ENCODE peak calls at places on chromosomes 1 and 21, in five cellular contexts. H is H9, X is epithelial cell of esophagus, T is A549, M is lung. F is an unnamed sample.

GRCh38 chr1:118246646-118247045 is 61.6 kb upstream of the SPAG17 start:
- DNase-seq in H (no peak), T (no peak), X (no peak), M (no peak), F (no peak)

GRCh38 chr1:2391034-2391384 is 345 bp downstream of the MORN1 start:
- DNase-seq in X (peak; percentile 44), H (no peak), M (no peak), T (no peak), F (peak; percentile 20)

GRCh38 chr1:205319081-205320018 is 2.2 kb downstream of the NUAK2 start:
- DNase-seq in X (peak; percentile 86), M (peak; percentile 85), T (peak; percentile 80), H (no peak), F (peak; percentile 45)

GRCh38 chr1:26790551-26790953 is 2.8 kb downstream of the PIGV start:
- DNase-seq in H (no peak), X (no peak), T (no peak), M (no peak), F (no peak)

GRCh38 chr21:46112731-46113215 is 14.9 kb downstream of the COL6A2 start:
- DNase-seq in M (no peak), H (peak; percentile 20), T (no peak), X (no peak), F (no peak)

GRCh38 chr1:32242341-32242851 is 4.6 kb upstream of the FAM167B start:
- DNase-seq in X (no peak), H (peak; percentile 50), M (no peak), T (peak; percentile 32), F (no peak)

GRCh38 chr1:238648756-238649155 is 737.6 kb upstream of the CHRM3 start:
- DNase-seq in X (no peak), M (no peak), H (no peak), T (no peak), F (no peak)

GRCh38 chr1:55275976-55276375 is 60.8 kb upstream of the USP24 start:
- DNase-seq in X (peak; percentile 36), T (no peak), M (no peak), H (no peak), F (no peak)

GRCh38 chr1:93384656-93385055 is 38.9 kb downstream of the DR1 start:
- DNase-seq in M (no peak), H (no peak), T (no peak), X (no peak), F (no peak)

GRCh38 chr1:22711591-22712501 is 1.2 kb downstream of the EPHB2 start:
- DNase-seq in X (peak; percentile 42), T (peak; percentile 19), H (no peak), M (no peak), F (no peak)

GRCh38 chr1:238677567-238677966 is 708.8 kb upstream of the CHRM3 start:
- DNase-seq in X (peak; percentile 78), H (no peak), T (no peak), M (no peak), F (no peak)

GRCh38 chr1:116164056-116164889 is 53.1 kb downstream of the MAB21L3 start:
- DNase-seq in T (no peak), H (no peak), X (no peak), M (no peak), F (no peak)

GRCh38 chr1:223683586-223684487 is 18.3 kb upstream of the CAPN8 start:
- DNase-seq in X (peak; percentile 71), M (peak; percentile 60), H (peak; percentile 68), T (peak; percentile 68), F (peak; percentile 44)

GRCh38 chr1:171786534-171786933 is 5.1 kb downstream of the METTL13 start:
- DNase-seq in T (no peak), H (no peak), X (no peak), M (no peak), F (no peak)

GRCh38 chr1:205369621-205370230 is 13.0 kb upstream of the KLHDC8A start:
- DNase-seq in T (no peak), X (no peak), M (no peak), H (no peak), F (no peak)

GRCh38 chr21:26388731-26389231 is 184.3 kb downstream of the CYYR1 start:
- DNase-seq in M (no peak), H (no peak), T (peak; percentile 41), X (peak; percentile 88), F (no peak)

GRCh38 chr1:5744342-5744741 is 247.9 kb downstream of the NPHP4 start:
- DNase-seq in X (no peak), M (no peak), H (peak; percentile 14), T (no peak), F (no peak)

GRCh38 chr21:34996304-34997081 is 52.6 kb downstream of the RUNX1 start:
- DNase-seq in H (no peak), T (no peak), X (no peak), M (peak; percentile 42), F (no peak)

GRCh38 chr1:22875851-22876250 is 96.8 kb downstream of the LACTBL1 start:
- DNase-seq in T (no peak), M (no peak), X (no peak), H (no peak), F (no peak)

GRCh38 chr1:3060601-3061551 is 8.1 kb upstream of the PRDM16 start:
- DNase-seq in H (peak; percentile 26), X (peak; percentile 51), M (no peak), T (no peak), F (no peak)

GRCh38 chr1:227447531-227447990 is 115.8 kb upstream of the ZNF678 start:
- DNase-seq in X (peak; percentile 16), M (peak; percentile 37), T (no peak), H (peak; percentile 76), F (no peak)

GRCh38 chr1:3114846-3115245 is 45.8 kb downstream of the PRDM16 start:
- DNase-seq in T (no peak), M (no peak), X (no peak), H (no peak), F (no peak)

GRCh38 chr21:24272527-24272938 is 1334.7 kb downstream of the MRPL39 start:
- DNase-seq in X (no peak), M (no peak), T (no peak), H (no peak), F (no peak)

GRCh38 chr1:63772201-63772600 is 1.6 kb upstream of the ROR1 start:
- DNase-seq in M (no peak), X (peak; percentile 24), H (no peak), T (no peak), F (no peak)

GRCh38 chr1:30087465-30087864 is 635.9 kb downstream of the MATN1 start:
- DNase-seq in T (peak; percentile 21), X (no peak), M (no peak), H (peak; percentile 72), F (no peak)

GRCh38 chr1:50970508-50970885 is 452 bp downstream of the CDKN2C start:
- DNase-seq in T (no peak), M (no peak), H (no peak), X (no peak), F (no peak)

GRCh38 chr1:67752306-67752705 is 67.3 kb downstream of the GADD45A start:
- DNase-seq in T (no peak), M (no peak), X (peak; percentile 64), H (no peak), F (no peak)

GRCh38 chr1:216325946-216326345 is 97.3 kb downstream of the USH2A start:
- DNase-seq in H (no peak), X (peak; percentile 43), M (no peak), T (no peak), F (no peak)

GRCh38 chr1:157968951-157969350 is 24.5 kb upstream of the KIRREL1 start:
- DNase-seq in H (no peak), M (no peak), X (peak; percentile 97), T (peak; percentile 37), F (no peak)

GRCh38 chr1:206897175-206897574 is at the start of gene IL24:
- DNase-seq in X (peak; percentile 47), H (no peak), M (no peak), T (no peak), F (no peak)

GRCh38 chr1:171910786-171911185 is 69.5 kb downstream of the DNM3 start:
- DNase-seq in H (no peak), M (no peak), X (peak; percentile 63), T (no peak), F (no peak)

GRCh38 chr1:115242543-115242942 is 95.5 kb downstream of the NGF start:
- DNase-seq in M (no peak), X (no peak), T (no peak), H (no peak), F (no peak)

GRCh38 chr1:74343191-74343590 is 108.0 kb downstream of the TNNI3K start:
- DNase-seq in H (peak; percentile 36), X (no peak), M (no peak), T (no peak), F (no peak)

GRCh38 chr21:45624356-45624854 is 19.1 kb upstream of the PCBP3 start:
- DNase-seq in M (no peak), H (peak; percentile 10), X (no peak), T (no peak), F (no peak)

GRCh38 chr1:198880818-198881597 is 242.2 kb downstream of the PTPRC start:
- DNase-seq in M (no peak), H (no peak), T (peak; percentile 74), X (peak; percentile 90), F (no peak)

DNA sequence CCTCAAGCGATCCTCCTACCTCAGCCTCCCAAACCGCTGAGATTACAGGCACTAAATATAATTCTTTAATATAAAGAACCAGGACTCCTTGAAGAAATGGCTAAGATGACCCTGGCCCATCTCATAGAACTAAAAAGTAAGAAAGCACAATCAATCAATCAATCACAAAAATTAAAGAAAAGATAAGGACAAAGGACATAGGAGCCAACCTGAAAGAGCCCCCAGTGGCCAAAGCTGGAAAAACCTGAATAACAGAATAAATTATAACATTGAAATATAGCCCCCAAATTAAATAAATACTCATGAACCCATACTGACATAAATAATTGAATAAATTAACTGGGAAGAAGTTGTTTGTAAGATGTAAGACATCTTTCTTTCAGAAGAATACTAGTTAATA is 8.9 kb downstream of the NUP210L start:
- DNase-seq in X (no peak), M (no peak), H (no peak), T (no peak), F (peak; percentile 31)
- TF ChIP-seq CTCF in X (peak; percentile 27), M (no peak), H (peak; percentile 61), T (no peak), F (peak; percentile 54)

GRCh38 chr1:162038624-162039023 is 15.0 kb upstream of the OLFML2B start:
- DNase-seq in X (no peak), T (no peak), M (no peak), H (no peak), F (no peak)

GRCh38 chr1:162036156-162036555 is 12.5 kb upstream of the OLFML2B start:
- DNase-seq in X (no peak), H (no peak), T (no peak), M (no peak), F (no peak)

GRCh38 chr1:162042361-162042760 is 18.7 kb upstream of the OLFML2B start:
- DNase-seq in T (no peak), H (no peak), M (no peak), X (no peak), F (no peak)

GRCh38 chr1:162035241-162035640 is 11.6 kb upstream of the OLFML2B start:
- DNase-seq in M (no peak), X (peak; percentile 71), H (no peak), T (no peak), F (peak; percentile 32)

GRCh38 chr1:162040657-162041056 is 17.0 kb upstream of the OLFML2B start:
- DNase-seq in H (no peak), X (peak; percentile 74), T (peak; percentile 44), M (no peak), F (peak; percentile 55)
- TF ChIP-seq CTCF in H (peak; percentile 75), X (peak; percentile 55), T (peak; percentile 28), M (no peak), F (peak; percentile 48)

GRCh38 chr1:56780832-56781231 is 38.4 kb downstream of the FYB2 start:
- DNase-seq in T (no peak), X (peak; percentile 6), H (no peak), M (no peak), F (no peak)
- TF ChIP-seq CTCF in T (no peak), X (peak; percentile 29), H (peak; percentile 51), M (no peak), F (no peak)

GRCh38 chr1:60035925-60036324 is 37.6 kb downstream of the C1orf87 start:
- DNase-seq in H (no peak), T (no peak), X (no peak), M (no peak), F (no peak)
- TF ChIP-seq CTCF in H (no peak), T (no peak), X (no peak), M (no peak), F (no peak)

F was measured in MM.1S.